ENCODE peak calls at places on chromosomes 11 and 22, in eight cellular contexts. W, H, D, C, Q, K, Z and O are unnamed samples.
A peak's percentile ranks its signal among the peaks of the same experiment; 100 is the strongest.

GRCh38 chr22:42691440-42691839 is 29.2 kb downstream of the A4GALT start:
- DNase-seq in Q (no peak), W (no peak), K (no peak), C (no peak), D (no peak), H (no peak), Z (no peak), O (no peak)

GRCh38 chr11:112320668-112321067 is 60.0 kb upstream of the PLET1 start:
- DNase-seq in C (peak; percentile 82), D (peak; percentile 72), W (no peak), K (no peak), Z (peak; percentile 60), Q (no peak), H (no peak), O (no peak)

GRCh38 chr22:42202669-42203068 is 67.8 kb downstream of the TCF20 start:
- DNase-seq in C (no peak), W (no peak), H (no peak), Q (no peak), Z (no peak), K (no peak), D (no peak), O (no peak)

GRCh38 chr11:48088682-48089050 is 108.3 kb downstream of the PTPRJ start:
- DNase-seq in C (no peak), K (no peak), Q (no peak), Z (peak; percentile 49), W (no peak), H (no peak), D (no peak), O (peak; percentile 95)

GRCh38 chr11:92269021-92269420 is 44.4 kb downstream of the FAT3 start:
- DNase-seq in W (no peak), K (no peak), Z (peak; percentile 67), D (peak; percentile 6), H (no peak), C (peak; percentile 31), Q (no peak), O (no peak)

GRCh38 chr22:50620861-50621490 is 7.0 kb downstream of the ARSA start:
- DNase-seq in H (peak; percentile 88), Z (no peak), C (peak; percentile 23), Q (no peak), K (no peak), W (no peak), D (peak; percentile 24), O (no peak)

GRCh38 chr11:64924910-64925284 is 408 bp downstream of the PPP2R5B start:
- DNase-seq in H (no peak), C (no peak), K (no peak), D (no peak), W (no peak), Z (no peak), Q (no peak), O (no peak)

GRCh38 chr11:4064278-4064955 is 30.2 kb upstream of the RRM1 start:
- DNase-seq in C (no peak), K (no peak), D (no peak), Z (no peak), W (no peak), Q (no peak), H (no peak), O (no peak)

GRCh38 chr22:37075822-37076433 is 24.4 kb downstream of the KCTD17 start:
- DNase-seq in K (no peak), Z (no peak), W (no peak), H (no peak), Q (no peak), C (no peak), D (no peak), O (no peak)

GRCh38 chr11:2776351-2777061 is 76.7 kb upstream of the KCNQ1OT1 start:
- DNase-seq in Q (peak; percentile 7), C (no peak), H (peak; percentile 61), K (peak; percentile 59), Z (no peak), D (no peak), W (peak; percentile 1), O (no peak)

GRCh38 chr11:31958086-31958735 is 132.7 kb upstream of the RCN1 start:
- DNase-seq in Z (peak; percentile 44), K (peak; percentile 82), H (peak; percentile 80), W (peak; percentile 76), C (peak; percentile 37), Q (peak; percentile 90), D (peak; percentile 73), O (no peak)

GRCh38 chr11:62390727-62391126 is 28.1 kb upstream of the SCGB1A1 start:
- DNase-seq in C (no peak), W (no peak), Q (no peak), K (no peak), D (no peak), H (no peak), Z (no peak), O (no peak)

GRCh38 chr22:20205964-20206708 is 55.3 kb upstream of the CCDC188 start:
- DNase-seq in K (no peak), Z (peak; percentile 71), Q (no peak), C (peak; percentile 62), D (peak; percentile 77), W (no peak), H (peak; percentile 92), O (no peak)

GRCh38 chr11:66846671-66847091 is 3.4 kb downstream of the RCE1 start:
- DNase-seq in Q (no peak), C (no peak), W (no peak), Z (peak; percentile 32), D (no peak), K (no peak), H (peak; percentile 74), O (no peak)

GRCh38 chr22:23415490-23415851 is 164.6 kb downstream of the IGLL1 start:
- DNase-seq in Z (no peak), K (no peak), C (no peak), Q (peak; percentile 11), H (no peak), D (no peak), W (no peak), O (no peak)

GRCh38 chr11:15764948-15765347 is 591.4 kb downstream of the SOX6 start:
- DNase-seq in W (no peak), H (no peak), Z (no peak), Q (no peak), K (no peak), D (peak; percentile 47), C (peak; percentile 79), O (peak; percentile 62)

GRCh38 chr11:34234086-34234740 is 123.6 kb downstream of the ABTB2 start:
- DNase-seq in C (peak; percentile 72), H (no peak), K (no peak), Q (peak; percentile 57), Z (peak; percentile 6), D (peak; percentile 81), W (no peak), O (no peak)

GRCh38 chr11:65378208-65378927 is 4.1 kb downstream of the SLC25A45 start:
- DNase-seq in K (no peak), Q (no peak), W (no peak), H (no peak), C (no peak), D (no peak), Z (no peak), O (no peak)

GRCh38 chr11:93560534-93560933 is 17.3 kb upstream of the SMCO4 start:
- DNase-seq in C (no peak), Q (no peak), H (no peak), W (no peak), K (no peak), D (no peak), Z (no peak), O (no peak)

GRCh38 chr11:396511-396947 is 2.5 kb downstream of the PKP3 start:
- DNase-seq in H (peak; percentile 81), W (no peak), Z (peak; percentile 40), D (no peak), Q (peak; percentile 46), K (no peak), C (no peak), O (no peak)
- TF ChIP-seq CTCF in H (no peak), W (no peak), Z (peak; percentile 53), D (peak; percentile 24), Q (no peak), K (no peak), C (peak; percentile 47), O (peak; percentile 30)

GRCh38 chr11:119533462-119533861 is 110.5 kb upstream of the THY1 start:
- DNase-seq in W (no peak), C (no peak), Q (no peak), K (no peak), H (peak; percentile 55), D (no peak), Z (no peak), O (no peak)

GRCh38 chr11:119533931-119534694 is 111.1 kb upstream of the THY1 start:
- DNase-seq in W (peak; percentile 81), D (peak; percentile 84), Q (peak; percentile 91), H (peak; percentile 91), K (peak; percentile 95), Z (peak; percentile 43), C (peak; percentile 57), O (peak; percentile 25)

GRCh38 chr11:119538748-119539147 is 115.8 kb upstream of the THY1 start:
- DNase-seq in Q (no peak), H (no peak), C (no peak), D (no peak), Z (no peak), K (no peak), W (no peak), O (no peak)

GRCh38 chr11:119537641-119538253 is 114.8 kb upstream of the THY1 start:
- DNase-seq in C (no peak), Q (no peak), Z (no peak), D (no peak), K (no peak), H (no peak), W (no peak), O (no peak)

GRCh38 chr11:119536801-119537200 is 113.8 kb upstream of the THY1 start:
- DNase-seq in Z (no peak), H (no peak), Q (no peak), C (no peak), W (no peak), D (no peak), K (no peak), O (no peak)
- TF ChIP-seq CTCF in Z (no peak), H (no peak), Q (no peak), C (no peak), W (no peak), D (no peak), K (no peak), O (no peak)

DNA sequence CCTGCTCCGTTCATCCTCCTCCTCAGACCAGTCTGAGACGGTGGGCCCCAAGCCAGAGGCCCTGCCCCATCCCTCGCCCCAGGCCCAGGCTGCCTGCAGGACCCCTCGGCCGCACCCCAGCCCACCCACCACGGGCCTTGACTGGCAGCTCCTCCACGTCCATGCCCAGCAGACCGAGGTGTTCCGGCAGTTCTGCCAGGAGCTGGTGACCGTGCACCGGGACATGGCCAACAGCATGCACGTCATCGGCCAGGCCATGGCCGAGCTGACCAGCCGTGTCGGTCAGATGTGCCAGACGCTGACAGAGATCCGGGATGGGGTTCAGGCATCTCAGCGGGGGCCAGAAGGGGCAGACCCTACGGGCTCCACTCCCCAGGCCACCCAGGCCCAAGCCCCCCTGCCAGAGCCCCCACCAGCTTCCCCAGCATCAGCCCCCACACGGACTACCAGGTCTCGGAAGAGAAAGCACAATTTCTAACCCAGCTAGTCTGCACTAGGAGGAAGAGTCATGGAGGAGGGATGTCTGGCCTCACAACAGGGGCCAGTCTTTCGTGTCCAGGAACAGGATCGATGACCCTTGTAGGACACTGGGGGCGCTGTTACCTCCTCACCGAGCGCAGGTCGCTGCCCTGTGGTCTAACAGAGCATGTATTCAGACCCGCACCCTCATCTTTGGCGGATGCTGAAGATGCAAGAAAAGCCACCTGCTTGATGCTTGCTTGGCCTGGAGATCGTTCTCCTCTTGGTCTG is 66.3 kb downstream of the PRDM11 start:
- DNase-seq in W (no peak), K (no peak), Q (peak; percentile 71), Z (no peak), H (no peak), D (no peak), C (no peak), O (no peak)
- TF ChIP-seq CTCF in W (no peak), K (no peak), Q (peak; percentile 71), Z (peak; percentile 21), H (no peak), D (peak; percentile 23), C (no peak), O (peak; percentile 21)

GRCh38 chr22:40436460-40437431 is 66.4 kb downstream of the SGSM3 start:
- DNase-seq in Z (peak; percentile 70), H (no peak), Q (no peak), D (peak; percentile 9), K (no peak), C (peak; percentile 44), W (no peak), O (peak; percentile 32)
- TF ChIP-seq CTCF in Z (no peak), H (peak; percentile 66), Q (peak; percentile 54), D (peak; percentile 55), K (peak; percentile 16), C (peak; percentile 56), W (peak; percentile 84), O (peak; percentile 49)